ENCODE peak calls at places on chromosome 18, in ten cellular contexts. One of them, this sample, is unnamed.

GRCh38 chr18:78875998-78876650 is 103.5 kb upstream of the SALL3 start:
- DNase-seq in dorsolateral prefrontal cortex: no peak
- DNase-seq in adrenal gland: no peak
- DNase-seq in right lobe of liver: no peak
- DNase-seq in prostate gland: no peak
- DNase-seq in brain microvascular endothelial cell: no peak
- DNase-seq in RWPE2: no peak
- DNase-seq in lower lobe of right lung: no peak
- DNase-seq in H9: no peak
- DNase-seq in effector memory CD4-positive, alpha-beta T cell: no peak
- DNase-seq in this sample: no peak

GRCh38 chr18:49723648-49724180 is 89.6 kb downstream of the ACAA2 start:
- DNase-seq in dorsolateral prefrontal cortex: no peak
- DNase-seq in adrenal gland: no peak
- DNase-seq in right lobe of liver: no peak
- DNase-seq in prostate gland: no peak
- DNase-seq in brain microvascular endothelial cell: peak
- DNase-seq in RWPE2: no peak
- DNase-seq in lower lobe of right lung: no peak
- DNase-seq in H9: no peak
- DNase-seq in effector memory CD4-positive, alpha-beta T cell: no peak
- DNase-seq in this sample: no peak

GRCh38 chr18:7382631-7383335 is 151.9 kb downstream of the LRRC30 start:
- DNase-seq in dorsolateral prefrontal cortex: no peak
- DNase-seq in adrenal gland: no peak
- DNase-seq in right lobe of liver: no peak
- DNase-seq in prostate gland: no peak
- DNase-seq in brain microvascular endothelial cell: no peak
- DNase-seq in RWPE2: no peak
- DNase-seq in lower lobe of right lung: no peak
- DNase-seq in H9: no peak
- DNase-seq in effector memory CD4-positive, alpha-beta T cell: no peak
- DNase-seq in this sample: no peak

GRCh38 chr18:33802955-33803354 is 224.9 kb downstream of the ASXL3 start:
- DNase-seq in dorsolateral prefrontal cortex: no peak
- DNase-seq in adrenal gland: no peak
- DNase-seq in right lobe of liver: peak
- DNase-seq in prostate gland: peak
- DNase-seq in brain microvascular endothelial cell: no peak
- DNase-seq in RWPE2: no peak
- DNase-seq in lower lobe of right lung: no peak
- DNase-seq in H9: no peak
- DNase-seq in effector memory CD4-positive, alpha-beta T cell: no peak
- DNase-seq in this sample: no peak

GRCh38 chr18:48866028-48866733 is 84.6 kb downstream of the SMAD7 start:
- DNase-seq in dorsolateral prefrontal cortex: no peak
- DNase-seq in adrenal gland: peak
- DNase-seq in right lobe of liver: no peak
- DNase-seq in prostate gland: peak
- DNase-seq in brain microvascular endothelial cell: no peak
- DNase-seq in RWPE2: no peak
- DNase-seq in lower lobe of right lung: peak
- DNase-seq in H9: no peak
- DNase-seq in effector memory CD4-positive, alpha-beta T cell: no peak
- DNase-seq in this sample: peak

GRCh38 chr18:55268146-55268545 is 308.9 kb upstream of the CCDC68 start:
- DNase-seq in dorsolateral prefrontal cortex: no peak
- DNase-seq in adrenal gland: no peak
- DNase-seq in right lobe of liver: no peak
- DNase-seq in prostate gland: no peak
- DNase-seq in brain microvascular endothelial cell: no peak
- DNase-seq in RWPE2: no peak
- DNase-seq in lower lobe of right lung: no peak
- DNase-seq in H9: no peak
- DNase-seq in effector memory CD4-positive, alpha-beta T cell: no peak
- DNase-seq in this sample: no peak

GRCh38 chr18:11398625-11399024 is 210.8 kb upstream of the SLC35G4 start:
- DNase-seq in dorsolateral prefrontal cortex: no peak
- DNase-seq in adrenal gland: no peak
- DNase-seq in right lobe of liver: no peak
- DNase-seq in prostate gland: no peak
- DNase-seq in brain microvascular endothelial cell: no peak
- DNase-seq in RWPE2: no peak
- DNase-seq in lower lobe of right lung: no peak
- DNase-seq in H9: no peak
- DNase-seq in effector memory CD4-positive, alpha-beta T cell: no peak
- DNase-seq in this sample: no peak

GRCh38 chr18:68484241-68484640 is 230.7 kb downstream of the TMX3 start:
- DNase-seq in dorsolateral prefrontal cortex: no peak
- DNase-seq in adrenal gland: no peak
- DNase-seq in right lobe of liver: no peak
- DNase-seq in prostate gland: no peak
- DNase-seq in brain microvascular endothelial cell: peak
- DNase-seq in RWPE2: no peak
- DNase-seq in lower lobe of right lung: no peak
- DNase-seq in H9: no peak
- DNase-seq in effector memory CD4-positive, alpha-beta T cell: no peak
- DNase-seq in this sample: no peak

GRCh38 chr18:7415081-7415894 is 151.8 kb upstream of the PTPRM start:
- DNase-seq in dorsolateral prefrontal cortex: no peak
- DNase-seq in adrenal gland: peak
- DNase-seq in right lobe of liver: no peak
- DNase-seq in prostate gland: no peak
- DNase-seq in brain microvascular endothelial cell: peak
- DNase-seq in RWPE2: no peak
- DNase-seq in lower lobe of right lung: no peak
- DNase-seq in H9: no peak
- DNase-seq in effector memory CD4-positive, alpha-beta T cell: no peak
- DNase-seq in this sample: peak

GRCh38 chr18:62324917-62325805 is at the start of gene TNFRSF11A:
- DNase-seq in dorsolateral prefrontal cortex: no peak
- DNase-seq in adrenal gland: no peak
- DNase-seq in right lobe of liver: peak
- DNase-seq in prostate gland: peak
- DNase-seq in brain microvascular endothelial cell: no peak
- DNase-seq in RWPE2: no peak
- DNase-seq in lower lobe of right lung: peak
- DNase-seq in H9: peak
- DNase-seq in effector memory CD4-positive, alpha-beta T cell: peak
- DNase-seq in this sample: peak

GRCh38 chr18:57900906-57901305 is 97.8 kb upstream of the ATP8B1 start:
- DNase-seq in dorsolateral prefrontal cortex: no peak
- DNase-seq in adrenal gland: no peak
- DNase-seq in right lobe of liver: no peak
- DNase-seq in prostate gland: no peak
- DNase-seq in brain microvascular endothelial cell: no peak
- DNase-seq in RWPE2: no peak
- DNase-seq in lower lobe of right lung: no peak
- DNase-seq in H9: no peak
- DNase-seq in effector memory CD4-positive, alpha-beta T cell: no peak
- DNase-seq in this sample: peak

GRCh38 chr18:904135-905090 is at the start of gene ADCYAP1:
- DNase-seq in dorsolateral prefrontal cortex: no peak
- DNase-seq in adrenal gland: no peak
- DNase-seq in right lobe of liver: no peak
- DNase-seq in prostate gland: no peak
- DNase-seq in brain microvascular endothelial cell: no peak
- DNase-seq in RWPE2: no peak
- DNase-seq in lower lobe of right lung: no peak
- DNase-seq in H9: peak
- DNase-seq in effector memory CD4-positive, alpha-beta T cell: no peak
- DNase-seq in this sample: no peak

GRCh38 chr18:23231340-23232021 is 96.2 kb downstream of the CABLES1 start:
- DNase-seq in dorsolateral prefrontal cortex: no peak
- DNase-seq in adrenal gland: peak
- DNase-seq in right lobe of liver: no peak
- DNase-seq in prostate gland: no peak
- DNase-seq in brain microvascular endothelial cell: peak
- DNase-seq in RWPE2: no peak
- DNase-seq in lower lobe of right lung: peak
- DNase-seq in H9: no peak
- DNase-seq in effector memory CD4-positive, alpha-beta T cell: peak
- DNase-seq in this sample: peak

GRCh38 chr18:59846814-59847490 is 52.8 kb upstream of the PMAIP1 start:
- DNase-seq in dorsolateral prefrontal cortex: no peak
- DNase-seq in adrenal gland: no peak
- DNase-seq in right lobe of liver: no peak
- DNase-seq in prostate gland: no peak
- DNase-seq in brain microvascular endothelial cell: peak
- DNase-seq in RWPE2: no peak
- DNase-seq in lower lobe of right lung: no peak
- DNase-seq in H9: peak
- DNase-seq in effector memory CD4-positive, alpha-beta T cell: no peak
- DNase-seq in this sample: peak

GRCh38 chr18:9612215-9612830 is 2.0 kb downstream of the PPP4R1 start:
- DNase-seq in dorsolateral prefrontal cortex: peak
- DNase-seq in adrenal gland: peak
- DNase-seq in right lobe of liver: no peak
- DNase-seq in prostate gland: peak
- DNase-seq in brain microvascular endothelial cell: no peak
- DNase-seq in RWPE2: no peak
- DNase-seq in lower lobe of right lung: no peak
- DNase-seq in H9: no peak
- DNase-seq in effector memory CD4-positive, alpha-beta T cell: no peak
- DNase-seq in this sample: no peak

GRCh38 chr18:71450258-71450657 is 1093.9 kb downstream of the CBLN2 start:
- DNase-seq in dorsolateral prefrontal cortex: no peak
- DNase-seq in adrenal gland: no peak
- DNase-seq in right lobe of liver: no peak
- DNase-seq in prostate gland: no peak
- DNase-seq in brain microvascular endothelial cell: no peak
- DNase-seq in RWPE2: no peak
- DNase-seq in lower lobe of right lung: no peak
- DNase-seq in H9: no peak
- DNase-seq in effector memory CD4-positive, alpha-beta T cell: no peak
- DNase-seq in this sample: no peak

GRCh38 chr18:53753616-53754015 is 470.9 kb downstream of the MBD2 start:
- DNase-seq in dorsolateral prefrontal cortex: no peak
- DNase-seq in adrenal gland: no peak
- DNase-seq in right lobe of liver: no peak
- DNase-seq in prostate gland: no peak
- DNase-seq in brain microvascular endothelial cell: no peak
- DNase-seq in RWPE2: no peak
- DNase-seq in lower lobe of right lung: no peak
- DNase-seq in H9: no peak
- DNase-seq in effector memory CD4-positive, alpha-beta T cell: no peak
- DNase-seq in this sample: no peak

GRCh38 chr18:75162978-75163377 is 46.0 kb downstream of the PTGR3 start:
- DNase-seq in dorsolateral prefrontal cortex: no peak
- DNase-seq in adrenal gland: no peak
- DNase-seq in right lobe of liver: peak
- DNase-seq in prostate gland: no peak
- DNase-seq in brain microvascular endothelial cell: no peak
- DNase-seq in RWPE2: no peak
- DNase-seq in lower lobe of right lung: no peak
- DNase-seq in H9: no peak
- DNase-seq in effector memory CD4-positive, alpha-beta T cell: no peak
- DNase-seq in this sample: no peak
- H3K27ac ChIP-seq in dorsolateral prefrontal cortex: no peak
- H3K27ac ChIP-seq in adrenal gland: no peak
- H3K27ac ChIP-seq in right lobe of liver: no peak
- H3K27ac ChIP-seq in prostate gland: no peak
- H3K27ac ChIP-seq in brain microvascular endothelial cell: no peak
- H3K27ac ChIP-seq in RWPE2: no peak
- H3K27ac ChIP-seq in lower lobe of right lung: no peak
- H3K27ac ChIP-seq in H9: no peak
- H3K27ac ChIP-seq in effector memory CD4-positive, alpha-beta T cell: no peak
- H3K27ac ChIP-seq in this sample: no peak

GRCh38 chr18:46167971-46168370 is 63.8 kb downstream of the HAUS1 start:
- DNase-seq in dorsolateral prefrontal cortex: no peak
- DNase-seq in adrenal gland: no peak
- DNase-seq in right lobe of liver: no peak
- DNase-seq in prostate gland: no peak
- DNase-seq in brain microvascular endothelial cell: no peak
- DNase-seq in RWPE2: no peak
- DNase-seq in lower lobe of right lung: peak
- DNase-seq in H9: no peak
- DNase-seq in effector memory CD4-positive, alpha-beta T cell: no peak
- DNase-seq in this sample: no peak

GRCh38 chr18:46173393-46174316 is 69.5 kb downstream of the HAUS1 start:
- DNase-seq in dorsolateral prefrontal cortex: peak
- DNase-seq in adrenal gland: peak
- DNase-seq in right lobe of liver: peak
- DNase-seq in prostate gland: peak
- DNase-seq in brain microvascular endothelial cell: peak
- DNase-seq in RWPE2: peak
- DNase-seq in lower lobe of right lung: peak
- DNase-seq in H9: peak
- DNase-seq in effector memory CD4-positive, alpha-beta T cell: peak
- DNase-seq in this sample: peak

GRCh38 chr18:46171331-46171730 is 67.1 kb downstream of the HAUS1 start:
- DNase-seq in dorsolateral prefrontal cortex: no peak
- DNase-seq in adrenal gland: no peak
- DNase-seq in right lobe of liver: no peak
- DNase-seq in prostate gland: no peak
- DNase-seq in brain microvascular endothelial cell: no peak
- DNase-seq in RWPE2: no peak
- DNase-seq in lower lobe of right lung: no peak
- DNase-seq in H9: no peak
- DNase-seq in effector memory CD4-positive, alpha-beta T cell: no peak
- DNase-seq in this sample: no peak

GRCh38 chr18:46166261-46166970 is 62.2 kb downstream of the HAUS1 start:
- DNase-seq in dorsolateral prefrontal cortex: no peak
- DNase-seq in adrenal gland: no peak
- DNase-seq in right lobe of liver: no peak
- DNase-seq in prostate gland: no peak
- DNase-seq in brain microvascular endothelial cell: no peak
- DNase-seq in RWPE2: no peak
- DNase-seq in lower lobe of right lung: no peak
- DNase-seq in H9: peak
- DNase-seq in effector memory CD4-positive, alpha-beta T cell: no peak
- DNase-seq in this sample: no peak

GRCh38 chr18:46169464-46169941 is 65.3 kb downstream of the HAUS1 start:
- DNase-seq in dorsolateral prefrontal cortex: no peak
- DNase-seq in adrenal gland: peak
- DNase-seq in right lobe of liver: no peak
- DNase-seq in prostate gland: no peak
- DNase-seq in brain microvascular endothelial cell: peak
- DNase-seq in RWPE2: no peak
- DNase-seq in lower lobe of right lung: no peak
- DNase-seq in H9: no peak
- DNase-seq in effector memory CD4-positive, alpha-beta T cell: no peak
- DNase-seq in this sample: no peak
- H3K27ac ChIP-seq in dorsolateral prefrontal cortex: no peak
- H3K27ac ChIP-seq in adrenal gland: no peak
- H3K27ac ChIP-seq in right lobe of liver: no peak
- H3K27ac ChIP-seq in prostate gland: no peak
- H3K27ac ChIP-seq in brain microvascular endothelial cell: no peak
- H3K27ac ChIP-seq in RWPE2: peak
- H3K27ac ChIP-seq in lower lobe of right lung: no peak
- H3K27ac ChIP-seq in H9: no peak
- H3K27ac ChIP-seq in effector memory CD4-positive, alpha-beta T cell: no peak
- H3K27ac ChIP-seq in this sample: no peak

GRCh38 chr18:3493501-3494244 is 43.7 kb downstream of the TGIF1 start:
- DNase-seq in dorsolateral prefrontal cortex: no peak
- DNase-seq in adrenal gland: no peak
- DNase-seq in right lobe of liver: no peak
- DNase-seq in prostate gland: no peak
- DNase-seq in brain microvascular endothelial cell: no peak
- DNase-seq in RWPE2: no peak
- DNase-seq in lower lobe of right lung: no peak
- DNase-seq in H9: no peak
- DNase-seq in effector memory CD4-positive, alpha-beta T cell: no peak
- DNase-seq in this sample: no peak
- H3K27ac ChIP-seq in dorsolateral prefrontal cortex: no peak
- H3K27ac ChIP-seq in adrenal gland: no peak
- H3K27ac ChIP-seq in right lobe of liver: no peak
- H3K27ac ChIP-seq in prostate gland: no peak
- H3K27ac ChIP-seq in brain microvascular endothelial cell: no peak
- H3K27ac ChIP-seq in RWPE2: no peak
- H3K27ac ChIP-seq in lower lobe of right lung: peak
- H3K27ac ChIP-seq in H9: no peak
- H3K27ac ChIP-seq in effector memory CD4-positive, alpha-beta T cell: no peak
- H3K27ac ChIP-seq in this sample: no peak

GRCh38 chr18:2610549-2610948 is 39.2 kb downstream of the NDC80 start:
- DNase-seq in dorsolateral prefrontal cortex: no peak
- DNase-seq in adrenal gland: no peak
- DNase-seq in right lobe of liver: no peak
- DNase-seq in prostate gland: no peak
- DNase-seq in brain microvascular endothelial cell: no peak
- DNase-seq in RWPE2: no peak
- DNase-seq in lower lobe of right lung: no peak
- DNase-seq in H9: no peak
- DNase-seq in effector memory CD4-positive, alpha-beta T cell: no peak
- DNase-seq in this sample: no peak
- H3K27ac ChIP-seq in dorsolateral prefrontal cortex: no peak
- H3K27ac ChIP-seq in adrenal gland: no peak
- H3K27ac ChIP-seq in right lobe of liver: no peak
- H3K27ac ChIP-seq in prostate gland: no peak
- H3K27ac ChIP-seq in brain microvascular endothelial cell: no peak
- H3K27ac ChIP-seq in RWPE2: no peak
- H3K27ac ChIP-seq in lower lobe of right lung: no peak
- H3K27ac ChIP-seq in H9: no peak
- H3K27ac ChIP-seq in effector memory CD4-positive, alpha-beta T cell: no peak
- H3K27ac ChIP-seq in this sample: no peak